ENCODE peak calls at places on chromosomes 5 and 9, in eight cellular contexts. X is IMR-90, F is heart right ventricle, Q is choroid plexus epithelial cell, U is A549, T is astrocyte of the spinal cord, Y is BE2C, S is HL-60. A is an unnamed sample.

GRCh38 chr5:176904276-176904675 is 5.1 kb upstream of the HK3 start:
- DNase-seq in X (no peak), Q (peak; percentile 15), F (no peak), Y (no peak), T (no peak), U (no peak), S (no peak), A (no peak)

GRCh38 chr5:51838459-51839253 is 455.4 kb downstream of the ISL1 start:
- DNase-seq in U (no peak), Y (no peak), X (no peak), Q (no peak), T (no peak), F (no peak), S (no peak), A (no peak)

GRCh38 chr9:88534456-88535225 is at the start of gene NXNL2:
- DNase-seq in S (peak; percentile 44), U (peak; percentile 93), F (peak; percentile 59), T (peak; percentile 83), Y (peak; percentile 85), Q (peak; percentile 91), X (peak; percentile 82), A (peak; percentile 76)

GRCh38 chr5:16937503-16938161 is 1.5 kb upstream of the MYO10 start:
- DNase-seq in F (no peak), Y (no peak), Q (no peak), U (no peak), X (no peak), S (no peak), T (no peak), A (no peak)

GRCh38 chr9:29556317-29556716 is 1983.0 kb upstream of the C9orf72 start:
- DNase-seq in X (no peak), T (peak; percentile 89), F (no peak), Y (no peak), Q (peak; percentile 87), U (peak; percentile 10), S (no peak), A (peak; percentile 91)

GRCh38 chr9:134189475-134190231 is 25.3 kb upstream of the RNU6ATAC start:
- DNase-seq in S (no peak), U (no peak), T (no peak), F (no peak), Y (peak; percentile 11), X (no peak), Q (no peak), A (no peak)

GRCh38 chr5:151812757-151813309 is 41.1 kb downstream of the G3BP1 start:
- DNase-seq in U (no peak), S (no peak), Q (peak; percentile 45), Y (no peak), X (peak; percentile 54), F (peak; percentile 15), T (peak; percentile 39), A (peak; percentile 22)

GRCh38 chr9:107487521-107488399 is 1.8 kb downstream of the KLF4 start:
- DNase-seq in Y (peak; percentile 64), U (peak; percentile 69), T (peak; percentile 50), Q (peak; percentile 63), S (peak; percentile 36), F (peak; percentile 50), X (no peak), A (peak; percentile 79)

GRCh38 chr5:107418071-107418470 is 252.7 kb downstream of the EFNA5 start:
- DNase-seq in U (no peak), X (no peak), F (no peak), T (no peak), Y (no peak), Q (no peak), S (no peak), A (no peak)

GRCh38 chr5:119453045-119453383 is 717 bp downstream of the HSD17B4 start:
- DNase-seq in T (peak; percentile 38), X (peak; percentile 38), Y (no peak), U (peak; percentile 14), S (no peak), Q (peak; percentile 34), F (no peak), A (peak; percentile 19)

GRCh38 chr5:133240425-133241091 is 188.7 kb downstream of the HSPA4 start:
- DNase-seq in U (peak; percentile 95), F (peak; percentile 14), S (peak; percentile 66), X (peak; percentile 99), Y (peak; percentile 77), T (peak; percentile 96), Q (peak; percentile 98), A (peak; percentile 91)

GRCh38 chr5:167688731-167689130 is 602.7 kb upstream of the WWC1 start:
- DNase-seq in U (no peak), Y (no peak), T (peak; percentile 33), S (no peak), F (no peak), Q (no peak), X (peak; percentile 14), A (peak; percentile 64)

GRCh38 chr9:15104826-15105420 is 194.7 kb upstream of the FREM1 start:
- DNase-seq in S (peak; percentile 10), F (peak; percentile 20), Y (peak; percentile 29), U (peak; percentile 41), Q (peak; percentile 65), X (peak; percentile 46), T (peak; percentile 32), A (peak; percentile 56)

GRCh38 chr9:37187713-37188439 is 67.5 kb downstream of the ZCCHC7 start:
- DNase-seq in S (peak; percentile 35), F (no peak), Y (no peak), T (peak; percentile 40), X (peak; percentile 28), U (no peak), Q (peak; percentile 45), A (no peak)

GRCh38 chr9:80707120-80707519 is 982.2 kb downstream of the TLE1 start:
- DNase-seq in F (no peak), Y (no peak), T (peak; percentile 61), U (no peak), X (peak; percentile 51), S (no peak), Q (peak; percentile 40), A (peak; percentile 63)

GRCh38 chr5:116343961-116344360 is 230.7 kb downstream of the SEMA6A start:
- DNase-seq in X (no peak), Y (no peak), F (no peak), T (no peak), S (no peak), U (no peak), Q (no peak), A (no peak)

GRCh38 chr9:91776409-91777365 is 173.3 kb downstream of the ROR2 start:
- DNase-seq in T (peak; percentile 19), F (no peak), Q (peak; percentile 87), S (peak; percentile 56), U (no peak), Y (no peak), X (peak; percentile 61), A (no peak)

DNA sequence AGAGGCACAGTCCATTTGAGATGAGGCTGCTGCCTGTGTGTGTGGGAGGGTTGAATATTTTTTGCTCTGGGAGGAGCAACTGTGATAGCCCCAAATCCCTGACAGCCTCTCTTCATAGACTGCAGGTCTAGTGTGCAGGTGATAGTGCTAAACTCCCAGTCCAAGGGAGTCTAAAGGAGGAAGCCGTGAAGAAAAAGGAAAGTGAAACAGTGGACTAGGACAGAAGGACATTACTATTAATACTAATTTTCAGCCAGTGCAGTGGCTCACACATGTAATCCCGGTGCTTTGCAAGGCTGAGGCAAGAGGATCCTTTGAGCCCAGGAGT is 295.0 kb downstream of the PDE4D start:
- DNase-seq in X (no peak), S (no peak), F (no peak), Q (peak; percentile 20), U (no peak), T (no peak), Y (no peak), A (no peak)
- H3K4me3 ChIP-seq in X (no peak overlapping the region), S (no peak overlapping the region), F (peak overlapping the region; percentile 37), Q (peak overlapping the region; percentile 45), U (peak overlapping the region; percentile 17), T (no peak overlapping the region), Y (no peak overlapping the region), A (no peak overlapping the region)

GRCh38 chr5:178115835-178116405 is 2.6 kb downstream of the N4BP3 start:
- DNase-seq in Q (no peak), Y (no peak), X (no peak), T (no peak), U (no peak), F (no peak), S (no peak), A (no peak)
- H3K4me3 ChIP-seq in Q (no peak overlapping the region), Y (no peak overlapping the region), X (no peak overlapping the region), T (no peak overlapping the region), U (no peak overlapping the region), F (no peak overlapping the region), S (no peak overlapping the region), A (no peak overlapping the region)

GRCh38 chr9:114371343-114371985 is 16.3 kb downstream of the AKNA start:
- DNase-seq in X (no peak), U (no peak), T (no peak), Y (no peak), F (no peak), Q (no peak), S (no peak), A (no peak)

GRCh38 chr9:114371986-114372917 is 15.5 kb downstream of the AKNA start:
- DNase-seq in Q (no peak), U (no peak), S (peak; percentile 85), Y (peak; percentile 58), T (no peak), X (no peak), F (no peak), A (peak; percentile 76)

GRCh38 chr9:114374936-114375335 is 12.8 kb downstream of the AKNA start:
- DNase-seq in U (no peak), X (no peak), F (no peak), Y (no peak), Q (no peak), T (no peak), S (no peak), A (no peak)

GRCh38 chr9:114373960-114374730 is 13.6 kb downstream of the AKNA start:
- DNase-seq in Q (no peak), T (no peak), X (no peak), U (no peak), S (no peak), Y (no peak), F (no peak), A (no peak)

GRCh38 chr9:114372971-114373591 is 14.7 kb downstream of the AKNA start:
- DNase-seq in S (peak; percentile 94), T (no peak), U (no peak), F (peak; percentile 51), X (no peak), Y (no peak), Q (no peak), A (no peak)
- H3K4me3 ChIP-seq in S (no peak overlapping the region), T (no peak overlapping the region), U (no peak overlapping the region), F (no peak overlapping the region), X (no peak overlapping the region), Y (no peak overlapping the region), Q (no peak overlapping the region), A (no peak overlapping the region)

DNA sequence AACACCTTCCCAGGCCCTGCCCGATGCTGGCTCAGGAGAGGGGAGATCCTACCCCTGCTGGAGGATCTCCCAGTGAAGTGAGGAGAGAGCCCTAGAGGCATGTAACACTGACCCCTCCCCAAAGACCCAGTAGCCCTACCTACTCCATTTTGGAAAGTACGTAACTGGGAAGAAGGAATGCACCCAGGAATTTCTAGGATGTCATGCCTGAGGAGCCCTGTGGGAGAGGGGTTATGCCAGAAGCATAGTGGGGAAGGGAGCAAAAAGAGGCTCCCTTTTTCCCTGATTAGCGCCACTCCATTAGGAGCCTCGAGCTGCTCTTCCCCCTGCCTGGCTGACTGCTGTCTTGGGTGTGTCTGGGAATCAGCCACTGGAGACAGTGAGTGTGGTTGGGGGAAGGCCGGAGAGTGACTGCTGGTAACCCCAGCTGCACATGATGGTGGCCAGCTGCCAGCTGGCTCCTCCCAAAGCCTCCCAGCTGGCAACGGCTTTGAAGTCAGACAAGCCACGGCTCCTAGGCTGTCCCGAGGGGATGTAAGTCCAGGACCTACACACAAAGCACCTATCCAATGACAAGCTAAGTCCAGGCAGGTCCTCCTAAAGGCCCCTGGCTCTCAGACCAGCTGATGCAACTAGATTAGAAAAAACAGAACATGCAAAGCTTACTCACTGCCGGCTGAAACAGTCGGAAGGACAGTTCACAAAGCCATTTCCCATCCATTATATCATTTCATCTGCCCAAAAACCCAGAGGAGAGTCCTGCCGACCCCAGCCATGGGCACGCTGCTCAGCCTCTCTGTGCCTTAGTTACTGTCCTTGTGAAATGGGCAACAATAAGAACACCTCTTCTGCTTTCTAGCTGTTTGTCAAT is 136.5 kb upstream of the ABCA1 start:
- DNase-seq in Q (peak; percentile 99), X (peak; percentile 97), U (peak; percentile 96), S (peak; percentile 68), T (peak; percentile 98), F (peak; percentile 89), Y (peak; percentile 97), A (peak; percentile 77)
- H3K4me3 ChIP-seq in Q (no peak overlapping the region), X (no peak overlapping the region), U (peak overlapping the region; percentile 12), S (peak overlapping the region; percentile 7), T (no peak overlapping the region), F (peak overlapping the region; percentile 16), Y (peak overlapping the region; percentile 9), A (no peak overlapping the region)